ENCODE peak calls at places on chromosomes 6 and 20, in seven cellular contexts. I is mammary epithelial cell, J is AG04449, C is ovary, T is fibroblast of mammary gland, G is fibroblast of pulmonary artery, F is AG09309. X is an unnamed sample.

GRCh38 chr20:53079883-53080282 is 107.7 kb downstream of the TSHZ2 start:
- DNase-seq in F (no peak), J (no peak), G (no peak), T (peak; percentile 23), C (no peak), I (no peak), X (no peak)

GRCh38 chr20:47133809-47134456 is 222.6 kb downstream of the ZMYND8 start:
- DNase-seq in I (peak; percentile 36), G (peak; percentile 89), T (peak; percentile 69), J (no peak), C (no peak), F (no peak), X (peak; percentile 48)

GRCh38 chr6:125810435-125810834 is 19.7 kb downstream of the NCOA7 start:
- DNase-seq in F (no peak), I (no peak), T (no peak), C (no peak), G (no peak), J (no peak), X (no peak)

GRCh38 chr20:63823691-63824311 is 7.3 kb downstream of the ZBTB46 start:
- DNase-seq in T (no peak), G (no peak), I (no peak), J (no peak), F (no peak), C (no peak), X (no peak)

GRCh38 chr20:41632896-41633295 is 14.7 kb upstream of the CHD6 start:
- DNase-seq in J (no peak), I (peak; percentile 86), F (no peak), C (no peak), T (peak; percentile 87), G (peak; percentile 40), X (peak; percentile 17)

GRCh38 chr20:19734811-19735210 is 23.2 kb upstream of the RIN2 start:
- DNase-seq in J (no peak), I (no peak), G (no peak), T (no peak), F (no peak), C (no peak), X (no peak)

GRCh38 chr6:21597706-21598273 is 4.2 kb downstream of the SOX4 start:
- DNase-seq in G (peak; percentile 51), C (no peak), J (no peak), I (peak; percentile 35), T (peak; percentile 46), F (no peak), X (peak; percentile 49)

GRCh38 chr6:131222773-131223172 is 87.5 kb downstream of the AKAP7 start:
- DNase-seq in J (no peak), T (no peak), G (no peak), F (no peak), C (no peak), I (no peak), X (no peak)

GRCh38 chr6:50049829-50050228 is at the start of gene DEFB112:
- DNase-seq in F (no peak), J (no peak), T (no peak), G (no peak), I (no peak), C (no peak), X (no peak)

GRCh38 chr20:22583773-22584629 is at the start of gene FOXA2:
- DNase-seq in I (no peak), F (no peak), C (no peak), G (no peak), T (no peak), J (no peak), X (peak; percentile 3)

GRCh38 chr6:119262612-119263011 is 86.9 kb downstream of the MAN1A1 start:
- DNase-seq in T (no peak), C (no peak), G (no peak), I (no peak), F (no peak), J (no peak), X (no peak)

GRCh38 chr20:45407067-45407745 is 883 bp upstream of the DBNDD2 start:
- DNase-seq in F (no peak), C (peak; percentile 40), I (peak; percentile 12), J (no peak), T (peak; percentile 35), G (peak; percentile 31), X (peak; percentile 10)

GRCh38 chr20:62929051-62929538 is 2.8 kb upstream of the DIDO1 start:
- DNase-seq in T (peak; percentile 56), I (peak; percentile 59), C (peak; percentile 69), F (no peak), G (peak; percentile 52), J (no peak), X (peak; percentile 40)

GRCh38 chr6:141848029-141848890 is 284.5 kb upstream of the GJE1 start:
- DNase-seq in J (no peak), F (no peak), T (no peak), G (no peak), C (no peak), I (peak; percentile 32), X (peak; percentile 10)

GRCh38 chr20:59008715-59009336 is 1.8 kb upstream of the CTSZ start:
- DNase-seq in F (no peak), J (no peak), G (no peak), C (no peak), T (no peak), I (no peak), X (no peak)

GRCh38 chr6:145947108-145947507 is 17.1 kb downstream of the SHPRH start:
- DNase-seq in F (no peak), J (no peak), I (no peak), T (no peak), C (no peak), G (no peak), X (no peak)

GRCh38 chr6:157323114-157323923 is at the start of gene TMEM242:
- DNase-seq in T (peak; percentile 94), I (peak; percentile 93), C (peak; percentile 85), G (peak; percentile 97), F (peak; percentile 70), J (peak; percentile 69), X (peak; percentile 97)
- TF ChIP-seq CTCF in T (peak; percentile 29), I (no peak), C (peak; percentile 46), G (peak; percentile 40), F (peak; percentile 29), J (no peak), X (peak; percentile 26)

DNA sequence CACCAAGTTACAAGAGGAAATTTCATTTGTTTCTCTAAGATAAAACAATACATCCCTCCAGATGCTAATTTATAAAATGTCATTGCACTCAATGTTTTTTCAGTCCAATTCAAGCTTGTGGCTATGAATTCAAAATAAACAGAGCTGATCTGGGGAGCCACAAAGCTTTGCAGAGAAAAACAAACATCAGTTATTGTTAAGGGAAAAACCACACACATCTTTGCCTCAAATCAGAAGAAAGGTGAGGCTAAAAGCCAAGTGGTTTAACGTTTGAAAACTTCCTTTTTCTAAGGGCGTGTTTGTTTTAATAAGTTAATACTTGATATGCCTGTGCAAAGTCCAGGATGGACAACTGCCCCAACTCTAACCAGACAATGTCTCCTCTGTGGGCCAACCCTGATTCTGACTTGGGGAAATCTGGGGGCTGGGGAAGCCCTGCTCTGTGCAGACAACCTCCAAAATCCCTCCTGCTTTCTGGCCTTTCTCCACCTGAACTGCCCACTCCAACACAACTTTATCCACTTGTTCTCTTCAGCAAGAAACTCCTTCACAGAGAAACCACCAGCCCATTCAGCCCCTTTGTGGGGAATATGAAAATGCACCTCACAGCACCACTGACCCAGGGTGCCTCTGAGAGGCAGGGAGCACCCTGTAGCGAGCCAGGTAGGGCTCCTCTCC is 44.6 kb upstream of the NT5E start:
- DNase-seq in G (no peak), I (peak; percentile 13), T (peak; percentile 37), F (no peak), J (no peak), C (no peak), X (peak; percentile 77)
- H3K4me3 ChIP-seq in G (no peak overlapping the region), I (no peak overlapping the region), T (no peak overlapping the region), F (no peak overlapping the region), J (no peak overlapping the region), C (no peak overlapping the region), X (no peak overlapping the region)

GRCh38 chr6:112877134-112878100 is 530.3 kb downstream of the RFPL4B start:
- DNase-seq in F (peak; percentile 89), I (peak; percentile 37), T (peak; percentile 87), J (peak; percentile 81), C (no peak), G (peak; percentile 94), X (peak; percentile 92)
- TF ChIP-seq CTCF in F (no peak), I (no peak), T (peak; percentile 15), J (no peak), C (no peak), G (peak; percentile 33), X (peak; percentile 21)

DNA sequence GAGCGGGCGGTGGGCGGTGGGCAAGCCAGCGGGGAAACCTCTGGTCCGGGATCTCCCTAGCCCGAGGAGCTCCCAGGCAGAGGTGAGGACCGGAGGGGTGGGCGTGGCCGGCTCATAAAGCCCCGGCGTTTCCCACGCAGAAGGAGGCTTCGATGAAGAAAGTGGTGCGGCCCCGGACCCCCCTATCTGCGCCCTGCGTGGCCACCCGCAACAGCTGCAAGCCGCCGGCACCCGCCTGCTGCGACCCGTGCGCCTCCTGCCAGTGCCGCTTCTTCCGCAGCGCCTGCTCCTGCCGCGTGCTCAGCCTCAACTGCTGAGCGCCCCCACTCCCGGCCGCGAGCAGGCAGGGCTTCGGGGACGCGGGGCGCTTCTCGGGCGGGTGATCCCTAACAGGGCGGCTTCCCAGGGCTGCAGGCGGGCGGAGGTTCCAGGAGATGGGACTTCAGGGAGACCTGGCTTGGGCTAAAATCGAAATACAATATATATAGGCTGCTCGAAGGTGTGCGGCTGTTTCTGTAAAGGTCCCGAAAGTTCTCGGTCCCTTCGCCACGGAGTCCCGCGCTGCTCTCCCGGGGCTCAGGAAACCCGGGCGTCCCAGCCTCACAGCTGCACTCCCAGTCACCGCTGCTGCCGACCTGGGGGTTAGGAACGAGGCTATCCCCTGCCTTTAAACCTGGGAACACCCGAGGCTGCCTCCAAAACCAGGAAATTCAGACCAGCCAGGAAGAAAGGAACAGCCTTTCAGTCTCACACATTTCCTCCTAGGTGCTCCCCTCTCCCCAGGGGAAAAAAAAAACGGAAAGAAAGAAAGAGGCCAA is 27.8 kb downstream of the ASIP start:
- DNase-seq in J (no peak), C (peak; percentile 63), F (no peak), T (peak; percentile 17), I (no peak), G (peak; percentile 20), X (peak; percentile 11)
- H3K4me3 ChIP-seq in J (peak overlapping the region; percentile 43), C (peak overlapping the region; percentile 35), F (peak overlapping the region; percentile 40), T (peak overlapping the region; percentile 29), I (no peak overlapping the region), G (peak overlapping the region; percentile 41), X (peak overlapping the region; percentile 30)

DNA sequence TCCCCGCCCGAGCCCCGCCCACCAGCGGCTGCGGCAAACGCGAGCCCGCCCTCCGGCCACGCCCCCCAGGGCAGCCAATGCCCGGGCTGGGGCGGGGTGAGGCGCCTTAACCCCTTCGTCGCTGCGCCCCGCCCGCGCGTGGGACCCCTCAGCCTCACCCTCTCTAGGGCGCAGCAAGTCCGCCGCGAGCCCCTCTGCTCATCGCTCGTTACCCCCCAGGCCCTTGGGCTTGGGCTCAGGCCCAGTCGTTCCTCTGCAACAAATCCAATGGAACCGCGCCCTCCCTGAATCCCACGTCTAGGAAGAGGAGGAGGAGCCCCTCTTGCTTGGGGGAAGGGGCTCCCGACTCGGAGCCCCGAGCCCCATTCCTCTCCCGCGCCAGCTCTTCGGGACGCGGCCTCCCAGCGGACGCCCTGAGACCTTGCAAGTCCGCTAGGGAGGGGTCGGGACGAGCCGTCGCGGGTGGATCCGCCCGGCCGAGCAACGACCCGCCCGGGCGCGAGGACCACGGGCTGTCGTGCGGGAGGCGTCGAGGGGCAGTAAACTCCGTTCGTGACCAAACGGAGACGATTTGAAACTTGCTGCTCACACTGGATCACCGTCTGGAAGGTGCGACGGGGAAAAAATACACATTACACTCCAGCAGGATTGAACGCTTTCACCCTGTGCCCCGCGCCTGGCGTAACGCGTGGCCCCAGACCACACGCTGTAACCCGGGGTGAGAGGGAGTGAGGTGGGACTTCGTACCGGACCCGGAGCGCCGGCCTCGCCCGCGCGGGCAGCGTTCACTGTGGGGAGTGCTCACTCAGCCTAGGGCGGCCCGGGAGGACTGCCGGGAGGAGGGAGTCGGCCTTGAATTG is 463 bp upstream of the LZTS3 start:
- DNase-seq in I (peak; percentile 69), F (no peak), T (peak; percentile 59), C (peak; percentile 92), G (peak; percentile 75), J (no peak), X (peak; percentile 76)
- TF ChIP-seq CTCF in I (no peak), F (no peak), T (no peak), C (peak; percentile 19), G (no peak), J (peak; percentile 12), X (peak; percentile 4)

GRCh38 chr6:75882734-75883133 is 133.7 kb downstream of the MYO6 start:
- DNase-seq in I (peak; percentile 74), J (peak; percentile 19), G (peak; percentile 55), F (peak; percentile 34), C (no peak), T (peak; percentile 75), X (peak; percentile 48)
- H3K4me3 ChIP-seq in I (no peak overlapping the region), J (no peak overlapping the region), G (no peak overlapping the region), F (no peak overlapping the region), C (no peak overlapping the region), T (no peak overlapping the region), X (no peak overlapping the region)